ENCODE peak calls at places on chromosomes 12 and 14, in five cellular contexts. X is WERI-Rb-1, F is NAMALWA, V is tibial nerve, T is germinal center. W is an unnamed sample.

GRCh38 chr14:89501381-89501780 is 84.3 kb upstream of the FOXN3 start:
- DNase-seq in X (no peak), F (no peak), V (no peak), T (no peak), W (no peak)

GRCh38 chr12:40907115-40907521 is 214.9 kb downstream of the CNTN1 start:
- DNase-seq in X (no peak), F (no peak), V (no peak), T (no peak), W (no peak)

GRCh38 chr14:99035712-99036593 is 236.0 kb downstream of the BCL11B start:
- DNase-seq in X (no peak), F (no peak), V (peak; percentile 63), T (no peak), W (peak; percentile 40)

GRCh38 chr12:103353913-103354312 is 141.9 kb downstream of the C12orf42 start:
- DNase-seq in X (no peak), F (no peak), V (no peak), T (no peak), W (no peak)

GRCh38 chr12:6492838-6493579 is at the start of gene MRPL51:
- DNase-seq in X (peak; percentile 97), F (peak; percentile 97), V (peak; percentile 91), T (peak; percentile 91), W (peak; percentile 87)

GRCh38 chr12:45727301-45727993 is 2.1 kb upstream of the ARID2 start:
- DNase-seq in X (peak; percentile 97), F (peak; percentile 98), V (peak; percentile 84), T (peak; percentile 90), W (peak; percentile 99)

GRCh38 chr12:26750531-26751171 is 82.3 kb downstream of the ITPR2 start:
- DNase-seq in X (no peak), F (no peak), V (no peak), T (no peak), W (no peak)

GRCh38 chr14:50092006-50092555 is 24.3 kb downstream of the VCPKMT start:
- DNase-seq in X (no peak), F (no peak), V (no peak), T (no peak), W (no peak)

GRCh38 chr12:52247622-52248540 is 14.8 kb downstream of the KRT7 start:
- DNase-seq in X (no peak), F (no peak), V (no peak), T (no peak), W (no peak)

GRCh38 chr12:14716848-14717444 is 20.5 kb upstream of the GUCY2C start:
- DNase-seq in X (peak; percentile 49), F (peak; percentile 82), V (no peak), T (peak; percentile 28), W (peak; percentile 24)

GRCh38 chr12:123131291-123131831 is 19.5 kb downstream of the PITPNM2 start:
- DNase-seq in X (no peak), F (no peak), V (no peak), T (no peak), W (no peak)

GRCh38 chr12:96141216-96141944 is 52.8 kb upstream of the ELK3 start:
- DNase-seq in X (no peak), F (no peak), V (no peak), T (no peak), W (no peak)

W was measured in HL-60.